ENCODE peak calls at places on chromosomes 5 and 9, in eight cellular contexts. One of them, this sample, is unnamed.

GRCh38 chr9:35490155-35490909 is 421 bp downstream of the RUSC2 start:
- ATAC-seq in PC-3: peak; percentile 26
- ATAC-seq in CD4-positive, alpha-beta T cell: no peak
- ATAC-seq in right cardiac atrium: peak; percentile 61
- ATAC-seq in activated T-cell treated with anti-CD3 and anti-CD28 coated beads, Interleukin-2, amount 50 U/mL, for 4 hours: no peak
- ATAC-seq in T-cell: peak; percentile 8
- ATAC-seq in memory B cell: no peak
- ATAC-seq in gastroesophageal sphincter: peak; percentile 37
- ATAC-seq in this sample: no peak

GRCh38 chr5:73296772-73297171 is 123.8 kb downstream of the TMEM174 start:
- ATAC-seq in PC-3: no peak
- ATAC-seq in CD4-positive, alpha-beta T cell: no peak
- ATAC-seq in right cardiac atrium: no peak
- ATAC-seq in activated T-cell treated with anti-CD3 and anti-CD28 coated beads, Interleukin-2, amount 50 U/mL, for 4 hours: no peak
- ATAC-seq in T-cell: no peak
- ATAC-seq in memory B cell: no peak
- ATAC-seq in gastroesophageal sphincter: no peak
- ATAC-seq in this sample: no peak

GRCh38 chr5:59123595-59124561 is 541.0 kb downstream of the RAB3C start:
- ATAC-seq in PC-3: no peak
- ATAC-seq in CD4-positive, alpha-beta T cell: peak; percentile 30
- ATAC-seq in right cardiac atrium: peak; percentile 3
- ATAC-seq in activated T-cell treated with anti-CD3 and anti-CD28 coated beads, Interleukin-2, amount 50 U/mL, for 4 hours: peak; percentile 7
- ATAC-seq in T-cell: peak; percentile 52
- ATAC-seq in memory B cell: no peak
- ATAC-seq in gastroesophageal sphincter: no peak
- ATAC-seq in this sample: peak; percentile 71

GRCh38 chr9:106726070-106726815 is 136.7 kb upstream of the ZNF462 start:
- ATAC-seq in PC-3: no peak
- ATAC-seq in CD4-positive, alpha-beta T cell: no peak
- ATAC-seq in right cardiac atrium: peak; percentile 83
- ATAC-seq in activated T-cell treated with anti-CD3 and anti-CD28 coated beads, Interleukin-2, amount 50 U/mL, for 4 hours: no peak
- ATAC-seq in T-cell: no peak
- ATAC-seq in memory B cell: no peak
- ATAC-seq in gastroesophageal sphincter: no peak
- ATAC-seq in this sample: no peak

GRCh38 chr9:122346478-122347347 is 24.1 kb upstream of the PTGS1 start:
- ATAC-seq in PC-3: peak; percentile 46
- ATAC-seq in CD4-positive, alpha-beta T cell: no peak
- ATAC-seq in right cardiac atrium: peak; percentile 71
- ATAC-seq in activated T-cell treated with anti-CD3 and anti-CD28 coated beads, Interleukin-2, amount 50 U/mL, for 4 hours: peak; percentile 45
- ATAC-seq in T-cell: peak; percentile 56
- ATAC-seq in memory B cell: peak; percentile 57
- ATAC-seq in gastroesophageal sphincter: peak; percentile 76
- ATAC-seq in this sample: peak; percentile 23

GRCh38 chr5:10442581-10442980 is 902 bp downstream of the ROPN1L start:
- ATAC-seq in PC-3: peak; percentile 56
- ATAC-seq in CD4-positive, alpha-beta T cell: no peak
- ATAC-seq in right cardiac atrium: no peak
- ATAC-seq in activated T-cell treated with anti-CD3 and anti-CD28 coated beads, Interleukin-2, amount 50 U/mL, for 4 hours: no peak
- ATAC-seq in T-cell: no peak
- ATAC-seq in memory B cell: no peak
- ATAC-seq in gastroesophageal sphincter: no peak
- ATAC-seq in this sample: no peak

GRCh38 chr5:112647428-112647827 is 90.3 kb upstream of the APC start:
- ATAC-seq in PC-3: no peak
- ATAC-seq in CD4-positive, alpha-beta T cell: no peak
- ATAC-seq in right cardiac atrium: no peak
- ATAC-seq in activated T-cell treated with anti-CD3 and anti-CD28 coated beads, Interleukin-2, amount 50 U/mL, for 4 hours: no peak
- ATAC-seq in T-cell: no peak
- ATAC-seq in memory B cell: no peak
- ATAC-seq in gastroesophageal sphincter: no peak
- ATAC-seq in this sample: no peak

GRCh38 chr9:70435948-70436347 is 21.5 kb upstream of the KLF9 start:
- ATAC-seq in PC-3: no peak
- ATAC-seq in CD4-positive, alpha-beta T cell: no peak
- ATAC-seq in right cardiac atrium: no peak
- ATAC-seq in activated T-cell treated with anti-CD3 and anti-CD28 coated beads, Interleukin-2, amount 50 U/mL, for 4 hours: no peak
- ATAC-seq in T-cell: no peak
- ATAC-seq in memory B cell: no peak
- ATAC-seq in gastroesophageal sphincter: peak; percentile 40
- ATAC-seq in this sample: no peak

GRCh38 chr9:27485158-27485557 is 38.9 kb upstream of the IFNK start:
- ATAC-seq in PC-3: no peak
- ATAC-seq in CD4-positive, alpha-beta T cell: no peak
- ATAC-seq in right cardiac atrium: no peak
- ATAC-seq in activated T-cell treated with anti-CD3 and anti-CD28 coated beads, Interleukin-2, amount 50 U/mL, for 4 hours: peak; percentile 40
- ATAC-seq in T-cell: peak; percentile 44
- ATAC-seq in memory B cell: peak; percentile 87
- ATAC-seq in gastroesophageal sphincter: no peak
- ATAC-seq in this sample: no peak

GRCh38 chr5:117454716-117455212 is 880.1 kb upstream of the SEMA6A start:
- ATAC-seq in PC-3: no peak
- ATAC-seq in CD4-positive, alpha-beta T cell: peak; percentile 74
- ATAC-seq in right cardiac atrium: peak; percentile 55
- ATAC-seq in activated T-cell treated with anti-CD3 and anti-CD28 coated beads, Interleukin-2, amount 50 U/mL, for 4 hours: peak; percentile 74
- ATAC-seq in T-cell: peak; percentile 52
- ATAC-seq in memory B cell: peak; percentile 73
- ATAC-seq in gastroesophageal sphincter: peak; percentile 22
- ATAC-seq in this sample: peak; percentile 58

GRCh38 chr9:103755986-103756385 is 338.1 kb upstream of the SMC2 start:
- ATAC-seq in PC-3: no peak
- ATAC-seq in CD4-positive, alpha-beta T cell: no peak
- ATAC-seq in right cardiac atrium: no peak
- ATAC-seq in activated T-cell treated with anti-CD3 and anti-CD28 coated beads, Interleukin-2, amount 50 U/mL, for 4 hours: no peak
- ATAC-seq in T-cell: no peak
- ATAC-seq in memory B cell: no peak
- ATAC-seq in gastroesophageal sphincter: no peak
- ATAC-seq in this sample: no peak

GRCh38 chr9:126545116-126545515 is 68.6 kb upstream of the LMX1B start:
- ATAC-seq in PC-3: no peak
- ATAC-seq in CD4-positive, alpha-beta T cell: no peak
- ATAC-seq in right cardiac atrium: no peak
- ATAC-seq in activated T-cell treated with anti-CD3 and anti-CD28 coated beads, Interleukin-2, amount 50 U/mL, for 4 hours: no peak
- ATAC-seq in T-cell: no peak
- ATAC-seq in memory B cell: no peak
- ATAC-seq in gastroesophageal sphincter: no peak
- ATAC-seq in this sample: no peak

GRCh38 chr5:149706158-149706557 is 24.0 kb upstream of the PPARGC1B start:
- ATAC-seq in PC-3: no peak
- ATAC-seq in CD4-positive, alpha-beta T cell: no peak
- ATAC-seq in right cardiac atrium: no peak
- ATAC-seq in activated T-cell treated with anti-CD3 and anti-CD28 coated beads, Interleukin-2, amount 50 U/mL, for 4 hours: no peak
- ATAC-seq in T-cell: no peak
- ATAC-seq in memory B cell: no peak
- ATAC-seq in gastroesophageal sphincter: no peak
- ATAC-seq in this sample: no peak

GRCh38 chr5:127820910-127821553 is 117.8 kb downstream of the CCDC192 start:
- ATAC-seq in PC-3: peak; percentile 98
- ATAC-seq in CD4-positive, alpha-beta T cell: no peak
- ATAC-seq in right cardiac atrium: no peak
- ATAC-seq in activated T-cell treated with anti-CD3 and anti-CD28 coated beads, Interleukin-2, amount 50 U/mL, for 4 hours: no peak
- ATAC-seq in T-cell: no peak
- ATAC-seq in memory B cell: no peak
- ATAC-seq in gastroesophageal sphincter: no peak
- ATAC-seq in this sample: peak; percentile 84

GRCh38 chr5:179327026-179327735 is 18.1 kb downstream of the ADAMTS2 start:
- ATAC-seq in PC-3: no peak
- ATAC-seq in CD4-positive, alpha-beta T cell: no peak
- ATAC-seq in right cardiac atrium: peak; percentile 4
- ATAC-seq in activated T-cell treated with anti-CD3 and anti-CD28 coated beads, Interleukin-2, amount 50 U/mL, for 4 hours: no peak
- ATAC-seq in T-cell: no peak
- ATAC-seq in memory B cell: no peak
- ATAC-seq in gastroesophageal sphincter: no peak
- ATAC-seq in this sample: no peak

GRCh38 chr5:31090467-31090866 is 103.0 kb upstream of the CDH6 start:
- ATAC-seq in PC-3: no peak
- ATAC-seq in CD4-positive, alpha-beta T cell: no peak
- ATAC-seq in right cardiac atrium: no peak
- ATAC-seq in activated T-cell treated with anti-CD3 and anti-CD28 coated beads, Interleukin-2, amount 50 U/mL, for 4 hours: no peak
- ATAC-seq in T-cell: no peak
- ATAC-seq in memory B cell: no peak
- ATAC-seq in gastroesophageal sphincter: no peak
- ATAC-seq in this sample: no peak

GRCh38 chr9:127007638-127008037 is 93.1 kb downstream of the RALGPS1 start:
- ATAC-seq in PC-3: no peak
- ATAC-seq in CD4-positive, alpha-beta T cell: no peak
- ATAC-seq in right cardiac atrium: no peak
- ATAC-seq in activated T-cell treated with anti-CD3 and anti-CD28 coated beads, Interleukin-2, amount 50 U/mL, for 4 hours: no peak
- ATAC-seq in T-cell: no peak
- ATAC-seq in memory B cell: no peak
- ATAC-seq in gastroesophageal sphincter: no peak
- ATAC-seq in this sample: no peak

GRCh38 chr9:83451308-83451707 is 86.9 kb downstream of the FRMD3 start:
- ATAC-seq in PC-3: peak; percentile 65
- ATAC-seq in CD4-positive, alpha-beta T cell: no peak
- ATAC-seq in right cardiac atrium: no peak
- ATAC-seq in activated T-cell treated with anti-CD3 and anti-CD28 coated beads, Interleukin-2, amount 50 U/mL, for 4 hours: no peak
- ATAC-seq in T-cell: no peak
- ATAC-seq in memory B cell: no peak
- ATAC-seq in gastroesophageal sphincter: no peak
- ATAC-seq in this sample: no peak

GRCh38 chr9:113569472-113570060 is 106.0 kb downstream of the RGS3 start:
- ATAC-seq in PC-3: no peak
- ATAC-seq in CD4-positive, alpha-beta T cell: no peak
- ATAC-seq in right cardiac atrium: no peak
- ATAC-seq in activated T-cell treated with anti-CD3 and anti-CD28 coated beads, Interleukin-2, amount 50 U/mL, for 4 hours: no peak
- ATAC-seq in T-cell: no peak
- ATAC-seq in memory B cell: no peak
- ATAC-seq in gastroesophageal sphincter: no peak
- ATAC-seq in this sample: no peak

GRCh38 chr9:83041771-83042170 is 21.2 kb downstream of the RASEF start:
- ATAC-seq in PC-3: peak; percentile 83
- ATAC-seq in CD4-positive, alpha-beta T cell: no peak
- ATAC-seq in right cardiac atrium: no peak
- ATAC-seq in activated T-cell treated with anti-CD3 and anti-CD28 coated beads, Interleukin-2, amount 50 U/mL, for 4 hours: no peak
- ATAC-seq in T-cell: no peak
- ATAC-seq in memory B cell: no peak
- ATAC-seq in gastroesophageal sphincter: no peak
- ATAC-seq in this sample: no peak

This sample was measured in activated T-helper 17 cell treated with anti-CD3 and anti-CD28 coated beads, Interleukin-2, amount 50 U/mL, for 72 hours.